ENCODE peak calls at places on chromosome 11, in eight cellular contexts. One of them, this sample, is unnamed.

GRCh38 chr11:108498046-108498815 is at the start of gene POGLUT3:
- DNase-seq in body of pancreas: peak; percentile 53
- DNase-seq in BE2C: peak; percentile 51
- DNase-seq in fibroblast of the aortic adventitia: peak; percentile 28
- DNase-seq in left ventricle myocardium inferior: peak; percentile 63
- DNase-seq in fibroblast of lung: peak; percentile 70
- DNase-seq in Peyer's patch: peak; percentile 74
- DNase-seq in foreskin fibroblast: peak; percentile 74
- DNase-seq in this sample: peak; percentile 90

GRCh38 chr11:17036666-17037658 is 22.7 kb upstream of the PLEKHA7 start:
- DNase-seq in body of pancreas: peak; percentile 71
- DNase-seq in BE2C: no peak
- DNase-seq in fibroblast of the aortic adventitia: no peak
- DNase-seq in left ventricle myocardium inferior: no peak
- DNase-seq in fibroblast of lung: no peak
- DNase-seq in Peyer's patch: no peak
- DNase-seq in foreskin fibroblast: no peak
- DNase-seq in this sample: peak; percentile 39

GRCh38 chr11:27385245-27385644 is 22.2 kb upstream of the CCDC34 start:
- DNase-seq in body of pancreas: no peak
- DNase-seq in BE2C: no peak
- DNase-seq in fibroblast of the aortic adventitia: peak; percentile 83
- DNase-seq in left ventricle myocardium inferior: no peak
- DNase-seq in fibroblast of lung: peak; percentile 91
- DNase-seq in Peyer's patch: no peak
- DNase-seq in foreskin fibroblast: peak; percentile 84
- DNase-seq in this sample: no peak

GRCh38 chr11:17762309-17762974 is 27.9 kb downstream of the KCNC1 start:
- DNase-seq in body of pancreas: no peak
- DNase-seq in BE2C: no peak
- DNase-seq in fibroblast of the aortic adventitia: no peak
- DNase-seq in left ventricle myocardium inferior: no peak
- DNase-seq in fibroblast of lung: no peak
- DNase-seq in Peyer's patch: no peak
- DNase-seq in foreskin fibroblast: no peak
- DNase-seq in this sample: no peak

GRCh38 chr11:19664896-19665548 is 47.6 kb upstream of the NAV2 start:
- DNase-seq in body of pancreas: no peak
- DNase-seq in BE2C: no peak
- DNase-seq in fibroblast of the aortic adventitia: peak; percentile 76
- DNase-seq in left ventricle myocardium inferior: no peak
- DNase-seq in fibroblast of lung: peak; percentile 52
- DNase-seq in Peyer's patch: no peak
- DNase-seq in foreskin fibroblast: peak; percentile 80
- DNase-seq in this sample: no peak

GRCh38 chr11:76598426-76598839 is 72.1 kb downstream of the LRRC32 start:
- DNase-seq in body of pancreas: no peak
- DNase-seq in BE2C: peak; percentile 69
- DNase-seq in fibroblast of the aortic adventitia: peak; percentile 61
- DNase-seq in left ventricle myocardium inferior: no peak
- DNase-seq in fibroblast of lung: peak; percentile 51
- DNase-seq in Peyer's patch: peak; percentile 50
- DNase-seq in foreskin fibroblast: peak; percentile 72
- DNase-seq in this sample: peak; percentile 85

GRCh38 chr11:92653448-92653847 is 316.0 kb upstream of the MTNR1B start:
- DNase-seq in body of pancreas: no peak
- DNase-seq in BE2C: no peak
- DNase-seq in fibroblast of the aortic adventitia: no peak
- DNase-seq in left ventricle myocardium inferior: no peak
- DNase-seq in fibroblast of lung: no peak
- DNase-seq in Peyer's patch: no peak
- DNase-seq in foreskin fibroblast: no peak
- DNase-seq in this sample: no peak

GRCh38 chr11:72719551-72719950 is 32.7 kb downstream of the ARAP1 start:
- DNase-seq in body of pancreas: no peak
- DNase-seq in BE2C: no peak
- DNase-seq in fibroblast of the aortic adventitia: no peak
- DNase-seq in left ventricle myocardium inferior: no peak
- DNase-seq in fibroblast of lung: no peak
- DNase-seq in Peyer's patch: no peak
- DNase-seq in foreskin fibroblast: no peak
- DNase-seq in this sample: no peak

GRCh38 chr11:134244593-134244992 is 8.6 kb downstream of the THYN1 start:
- DNase-seq in body of pancreas: no peak
- DNase-seq in BE2C: peak; percentile 34
- DNase-seq in fibroblast of the aortic adventitia: no peak
- DNase-seq in left ventricle myocardium inferior: no peak
- DNase-seq in fibroblast of lung: no peak
- DNase-seq in Peyer's patch: no peak
- DNase-seq in foreskin fibroblast: peak; percentile 66
- DNase-seq in this sample: peak; percentile 60

GRCh38 chr11:2271077-2271326 is 614 bp upstream of the ASCL2 start:
- DNase-seq in body of pancreas: peak; percentile 39
- DNase-seq in BE2C: no peak
- DNase-seq in fibroblast of the aortic adventitia: no peak
- DNase-seq in left ventricle myocardium inferior: peak; percentile 42
- DNase-seq in fibroblast of lung: no peak
- DNase-seq in Peyer's patch: peak; percentile 62
- DNase-seq in foreskin fibroblast: no peak
- DNase-seq in this sample: no peak

GRCh38 chr11:111981270-111981669 is 43.9 kb upstream of the DLAT start:
- DNase-seq in body of pancreas: no peak
- DNase-seq in BE2C: no peak
- DNase-seq in fibroblast of the aortic adventitia: no peak
- DNase-seq in left ventricle myocardium inferior: no peak
- DNase-seq in fibroblast of lung: no peak
- DNase-seq in Peyer's patch: no peak
- DNase-seq in foreskin fibroblast: no peak
- DNase-seq in this sample: no peak

GRCh38 chr11:34379081-34379480 is 21.3 kb upstream of the ABTB2 start:
- DNase-seq in body of pancreas: no peak
- DNase-seq in BE2C: no peak
- DNase-seq in fibroblast of the aortic adventitia: no peak
- DNase-seq in left ventricle myocardium inferior: no peak
- DNase-seq in fibroblast of lung: peak; percentile 72
- DNase-seq in Peyer's patch: no peak
- DNase-seq in foreskin fibroblast: peak; percentile 55
- DNase-seq in this sample: no peak

GRCh38 chr11:102544594-102544993 is 14.0 kb upstream of the MMP7 start:
- DNase-seq in body of pancreas: no peak
- DNase-seq in BE2C: no peak
- DNase-seq in fibroblast of the aortic adventitia: no peak
- DNase-seq in left ventricle myocardium inferior: no peak
- DNase-seq in fibroblast of lung: no peak
- DNase-seq in Peyer's patch: no peak
- DNase-seq in foreskin fibroblast: no peak
- DNase-seq in this sample: no peak

GRCh38 chr11:46577058-46577457 is 16.8 kb downstream of the AMBRA1 start:
- DNase-seq in body of pancreas: no peak
- DNase-seq in BE2C: no peak
- DNase-seq in fibroblast of the aortic adventitia: no peak
- DNase-seq in left ventricle myocardium inferior: no peak
- DNase-seq in fibroblast of lung: no peak
- DNase-seq in Peyer's patch: no peak
- DNase-seq in foreskin fibroblast: no peak
- DNase-seq in this sample: no peak

GRCh38 chr11:111765320-111765983 is 737 bp downstream of the PPP2R1B start:
- DNase-seq in body of pancreas: peak; percentile 65
- DNase-seq in BE2C: no peak
- DNase-seq in fibroblast of the aortic adventitia: no peak
- DNase-seq in left ventricle myocardium inferior: no peak
- DNase-seq in fibroblast of lung: peak; percentile 4
- DNase-seq in Peyer's patch: no peak
- DNase-seq in foreskin fibroblast: peak; percentile 27
- DNase-seq in this sample: no peak

GRCh38 chr11:105298174-105298573 is 158.6 kb upstream of the CARD18 start:
- DNase-seq in body of pancreas: no peak
- DNase-seq in BE2C: no peak
- DNase-seq in fibroblast of the aortic adventitia: no peak
- DNase-seq in left ventricle myocardium inferior: no peak
- DNase-seq in fibroblast of lung: no peak
- DNase-seq in Peyer's patch: no peak
- DNase-seq in foreskin fibroblast: no peak
- DNase-seq in this sample: no peak

GRCh38 chr11:35290876-35291275 is 128.5 kb downstream of the SLC1A2 start:
- DNase-seq in body of pancreas: no peak
- DNase-seq in BE2C: no peak
- DNase-seq in fibroblast of the aortic adventitia: no peak
- DNase-seq in left ventricle myocardium inferior: no peak
- DNase-seq in fibroblast of lung: no peak
- DNase-seq in Peyer's patch: no peak
- DNase-seq in foreskin fibroblast: no peak
- DNase-seq in this sample: no peak

GRCh38 chr11:82995754-82996398 is 75.8 kb downstream of the RAB30 start:
- DNase-seq in body of pancreas: no peak
- DNase-seq in BE2C: no peak
- DNase-seq in fibroblast of the aortic adventitia: peak; percentile 92
- DNase-seq in left ventricle myocardium inferior: no peak
- DNase-seq in fibroblast of lung: peak; percentile 80
- DNase-seq in Peyer's patch: no peak
- DNase-seq in foreskin fibroblast: peak; percentile 62
- DNase-seq in this sample: no peak

GRCh38 chr11:12829131-12829530 is 154.9 kb downstream of the TEAD1 start:
- DNase-seq in body of pancreas: no peak
- DNase-seq in BE2C: no peak
- DNase-seq in fibroblast of the aortic adventitia: no peak
- DNase-seq in left ventricle myocardium inferior: no peak
- DNase-seq in fibroblast of lung: no peak
- DNase-seq in Peyer's patch: no peak
- DNase-seq in foreskin fibroblast: no peak
- DNase-seq in this sample: no peak

GRCh38 chr11:68206211-68206610 is 6.9 kb downstream of the KMT5B start:
- DNase-seq in body of pancreas: peak; percentile 51
- DNase-seq in BE2C: no peak
- DNase-seq in fibroblast of the aortic adventitia: peak; percentile 74
- DNase-seq in left ventricle myocardium inferior: no peak
- DNase-seq in fibroblast of lung: peak; percentile 46
- DNase-seq in Peyer's patch: no peak
- DNase-seq in foreskin fibroblast: peak; percentile 77
- DNase-seq in this sample: peak; percentile 41

GRCh38 chr11:33329705-33330329 is 72.6 kb downstream of the HIPK3 start:
- DNase-seq in body of pancreas: peak; percentile 63
- DNase-seq in BE2C: peak; percentile 37
- DNase-seq in fibroblast of the aortic adventitia: peak; percentile 83
- DNase-seq in left ventricle myocardium inferior: no peak
- DNase-seq in fibroblast of lung: peak; percentile 62
- DNase-seq in Peyer's patch: no peak
- DNase-seq in foreskin fibroblast: peak; percentile 79
- DNase-seq in this sample: peak; percentile 36

GRCh38 chr11:102780491-102780918 is at the start of gene MMP10:
- DNase-seq in body of pancreas: no peak
- DNase-seq in BE2C: no peak
- DNase-seq in fibroblast of the aortic adventitia: peak; percentile 74
- DNase-seq in left ventricle myocardium inferior: no peak
- DNase-seq in fibroblast of lung: peak; percentile 74
- DNase-seq in Peyer's patch: no peak
- DNase-seq in foreskin fibroblast: peak; percentile 80
- DNase-seq in this sample: peak; percentile 61

GRCh38 chr11:73230931-73231330 is 12.8 kb downstream of the P2RY2 start:
- DNase-seq in body of pancreas: no peak
- DNase-seq in BE2C: no peak
- DNase-seq in fibroblast of the aortic adventitia: no peak
- DNase-seq in left ventricle myocardium inferior: no peak
- DNase-seq in fibroblast of lung: no peak
- DNase-seq in Peyer's patch: peak; percentile 32
- DNase-seq in foreskin fibroblast: no peak
- DNase-seq in this sample: no peak

GRCh38 chr11:104164028-104164520 is at the start of gene PDGFD:
- DNase-seq in body of pancreas: peak; percentile 88
- DNase-seq in BE2C: peak; percentile 82
- DNase-seq in fibroblast of the aortic adventitia: peak; percentile 78
- DNase-seq in left ventricle myocardium inferior: peak; percentile 64
- DNase-seq in fibroblast of lung: peak; percentile 79
- DNase-seq in Peyer's patch: peak; percentile 57
- DNase-seq in foreskin fibroblast: peak; percentile 74
- DNase-seq in this sample: peak; percentile 79
- H3K4me3 ChIP-seq in body of pancreas: peak within 1 kb of the TSS; percentile 86
- H3K4me3 ChIP-seq in BE2C: peak within 1 kb of the TSS; percentile 76
- H3K4me3 ChIP-seq in fibroblast of the aortic adventitia: peak within 1 kb of the TSS; percentile 78
- H3K4me3 ChIP-seq in left ventricle myocardium inferior: peak within 1 kb of the TSS; percentile 77
- H3K4me3 ChIP-seq in fibroblast of lung: peak within 1 kb of the TSS; percentile 36
- H3K4me3 ChIP-seq in Peyer's patch: peak within 1 kb of the TSS; percentile 49
- H3K4me3 ChIP-seq in foreskin fibroblast: peak within 1 kb of the TSS; percentile 67
- H3K4me3 ChIP-seq in this sample: peak within 1 kb of the TSS; percentile 80

GRCh38 chr11:120564573-120565301 is 53.2 kb downstream of the GRIK4 start:
- DNase-seq in body of pancreas: peak; percentile 13
- DNase-seq in BE2C: peak; percentile 81
- DNase-seq in fibroblast of the aortic adventitia: peak; percentile 9
- DNase-seq in left ventricle myocardium inferior: peak; percentile 45
- DNase-seq in fibroblast of lung: peak; percentile 72
- DNase-seq in Peyer's patch: no peak
- DNase-seq in foreskin fibroblast: peak; percentile 53
- DNase-seq in this sample: peak; percentile 84
- H3K4me3 ChIP-seq in body of pancreas: no peak overlapping the region
- H3K4me3 ChIP-seq in BE2C: peak overlapping the region; percentile 72
- H3K4me3 ChIP-seq in fibroblast of the aortic adventitia: peak overlapping the region; percentile 31
- H3K4me3 ChIP-seq in left ventricle myocardium inferior: peak overlapping the region; percentile 65
- H3K4me3 ChIP-seq in fibroblast of lung: peak overlapping the region; percentile 12
- H3K4me3 ChIP-seq in Peyer's patch: peak overlapping the region; percentile 39
- H3K4me3 ChIP-seq in foreskin fibroblast: peak overlapping the region; percentile 36
- H3K4me3 ChIP-seq in this sample: peak overlapping the region; percentile 71

GRCh38 chr11:75531325-75531724 is 5.6 kb upstream of the GDPD5 start:
- DNase-seq in body of pancreas: no peak
- DNase-seq in BE2C: no peak
- DNase-seq in fibroblast of the aortic adventitia: no peak
- DNase-seq in left ventricle myocardium inferior: no peak
- DNase-seq in fibroblast of lung: no peak
- DNase-seq in Peyer's patch: no peak
- DNase-seq in foreskin fibroblast: no peak
- DNase-seq in this sample: no peak

GRCh38 chr11:75535039-75535563 is 9.4 kb upstream of the GDPD5 start:
- DNase-seq in body of pancreas: no peak
- DNase-seq in BE2C: no peak
- DNase-seq in fibroblast of the aortic adventitia: no peak
- DNase-seq in left ventricle myocardium inferior: no peak
- DNase-seq in fibroblast of lung: no peak
- DNase-seq in Peyer's patch: no peak
- DNase-seq in foreskin fibroblast: no peak
- DNase-seq in this sample: no peak

GRCh38 chr11:75532200-75532972 is 6.6 kb upstream of the GDPD5 start:
- DNase-seq in body of pancreas: peak; percentile 65
- DNase-seq in BE2C: peak; percentile 72
- DNase-seq in fibroblast of the aortic adventitia: peak; percentile 67
- DNase-seq in left ventricle myocardium inferior: peak; percentile 55
- DNase-seq in fibroblast of lung: peak; percentile 29
- DNase-seq in Peyer's patch: peak; percentile 79
- DNase-seq in foreskin fibroblast: peak; percentile 77
- DNase-seq in this sample: peak; percentile 86

GRCh38 chr11:75534291-75535038 is 8.7 kb upstream of the GDPD5 start:
- DNase-seq in body of pancreas: no peak
- DNase-seq in BE2C: no peak
- DNase-seq in fibroblast of the aortic adventitia: no peak
- DNase-seq in left ventricle myocardium inferior: no peak
- DNase-seq in fibroblast of lung: no peak
- DNase-seq in Peyer's patch: no peak
- DNase-seq in foreskin fibroblast: no peak
- DNase-seq in this sample: no peak

GRCh38 chr11:75533843-75534242 is 8.1 kb upstream of the GDPD5 start:
- DNase-seq in body of pancreas: no peak
- DNase-seq in BE2C: no peak
- DNase-seq in fibroblast of the aortic adventitia: no peak
- DNase-seq in left ventricle myocardium inferior: no peak
- DNase-seq in fibroblast of lung: no peak
- DNase-seq in Peyer's patch: no peak
- DNase-seq in foreskin fibroblast: no peak
- DNase-seq in this sample: no peak
- H3K4me3 ChIP-seq in body of pancreas: no peak overlapping the region
- H3K4me3 ChIP-seq in BE2C: no peak overlapping the region
- H3K4me3 ChIP-seq in fibroblast of the aortic adventitia: no peak overlapping the region
- H3K4me3 ChIP-seq in left ventricle myocardium inferior: no peak overlapping the region
- H3K4me3 ChIP-seq in fibroblast of lung: no peak overlapping the region
- H3K4me3 ChIP-seq in Peyer's patch: no peak overlapping the region
- H3K4me3 ChIP-seq in foreskin fibroblast: no peak overlapping the region
- H3K4me3 ChIP-seq in this sample: no peak overlapping the region

GRCh38 chr11:128940156-128940555 is 2.5 kb downstream of the TP53AIP1 start:
- DNase-seq in body of pancreas: no peak
- DNase-seq in BE2C: no peak
- DNase-seq in fibroblast of the aortic adventitia: no peak
- DNase-seq in left ventricle myocardium inferior: no peak
- DNase-seq in fibroblast of lung: no peak
- DNase-seq in Peyer's patch: no peak
- DNase-seq in foreskin fibroblast: no peak
- DNase-seq in this sample: peak; percentile 22
- H3K4me3 ChIP-seq in body of pancreas: no peak overlapping the region
- H3K4me3 ChIP-seq in BE2C: no peak overlapping the region
- H3K4me3 ChIP-seq in fibroblast of the aortic adventitia: no peak overlapping the region
- H3K4me3 ChIP-seq in left ventricle myocardium inferior: no peak overlapping the region
- H3K4me3 ChIP-seq in fibroblast of lung: no peak overlapping the region
- H3K4me3 ChIP-seq in Peyer's patch: no peak overlapping the region
- H3K4me3 ChIP-seq in foreskin fibroblast: no peak overlapping the region
- H3K4me3 ChIP-seq in this sample: no peak overlapping the region